ENCODE peak calls at places on chromosomes 4 and X, in six cellular contexts. X is vagina, B is A549, Q is HCT116, L is adrenal gland, N is tibial nerve. H is an unnamed sample.

GRCh38 chrX:136353519-136354095 is 52.8 kb downstream of the ADGRG4 start:
- DNase-seq in B (no peak), L (no peak), Q (peak; percentile 46), X (no peak), N (no peak), H (no peak)

GRCh38 chr4:24802648-24803047 is 7.3 kb downstream of the SOD3 start:
- DNase-seq in B (no peak), Q (no peak), X (peak; percentile 77), N (no peak), L (no peak), H (peak; percentile 77)

GRCh38 chrX:40262641-40263560 is 165.1 kb upstream of the BCOR start:
- DNase-seq in L (peak; percentile 86), X (no peak), B (peak; percentile 33), N (no peak), Q (peak; percentile 7), H (no peak)

GRCh38 chr4:61375316-61375715 is 175.2 kb downstream of the ADGRL3 start:
- DNase-seq in L (no peak), B (no peak), X (no peak), N (no peak), Q (no peak), H (no peak)

GRCh38 chr4:38957239-38957815 is 74.9 kb downstream of the TMEM156 start:
- DNase-seq in B (no peak), Q (no peak), N (no peak), X (no peak), L (no peak), H (no peak)

GRCh38 chrX:31237189-31237588 is 165.3 kb upstream of the FTHL17 start:
- DNase-seq in Q (no peak), L (no peak), X (no peak), B (no peak), N (no peak), H (no peak)

GRCh38 chr4:148998719-148999118 is 556.5 kb upstream of the NR3C2 start:
- DNase-seq in N (no peak), B (peak; percentile 4), X (no peak), Q (peak; percentile 24), L (no peak), H (no peak)

GRCh38 chrX:2389324-2389723 is 111.5 kb downstream of the DHRSX start:
- DNase-seq in B (no peak), Q (no peak), L (no peak), X (no peak), N (no peak), H (no peak)

GRCh38 chr4:24315056-24315455 is 269.3 kb downstream of the DHX15 start:
- DNase-seq in N (no peak), B (no peak), Q (no peak), X (no peak), L (no peak), H (no peak)

GRCh38 chrX:10660171-10660570 is 39.8 kb upstream of the MID1 start:
- DNase-seq in L (no peak), X (no peak), Q (no peak), B (no peak), N (no peak), H (no peak)

GRCh38 chr4:112765317-112765989 is 128.5 kb downstream of the LARP7 start:
- DNase-seq in Q (peak; percentile 43), L (no peak), N (no peak), X (no peak), B (peak; percentile 36), H (no peak)

GRCh38 chr4:19776929-19777328 is 474.8 kb upstream of the SLIT2 start:
- DNase-seq in B (no peak), Q (no peak), L (no peak), N (no peak), X (no peak), H (no peak)

GRCh38 chr4:82371398-82371972 is 2.3 kb downstream of the HNRNPD start:
- DNase-seq in Q (no peak), N (no peak), X (no peak), B (no peak), L (no peak), H (no peak)
- H3K4me1 ChIP-seq in Q (peaks cover 11% of the 10 kb centered on the region), N (peaks cover 34% of the 10 kb centered on the region), X (peaks cover 73% of the 10 kb centered on the region), B (peaks cover 46% of the 10 kb centered on the region), L (peaks cover 71% of the 10 kb centered on the region), H (peaks cover 75% of the 10 kb centered on the region)

DNA sequence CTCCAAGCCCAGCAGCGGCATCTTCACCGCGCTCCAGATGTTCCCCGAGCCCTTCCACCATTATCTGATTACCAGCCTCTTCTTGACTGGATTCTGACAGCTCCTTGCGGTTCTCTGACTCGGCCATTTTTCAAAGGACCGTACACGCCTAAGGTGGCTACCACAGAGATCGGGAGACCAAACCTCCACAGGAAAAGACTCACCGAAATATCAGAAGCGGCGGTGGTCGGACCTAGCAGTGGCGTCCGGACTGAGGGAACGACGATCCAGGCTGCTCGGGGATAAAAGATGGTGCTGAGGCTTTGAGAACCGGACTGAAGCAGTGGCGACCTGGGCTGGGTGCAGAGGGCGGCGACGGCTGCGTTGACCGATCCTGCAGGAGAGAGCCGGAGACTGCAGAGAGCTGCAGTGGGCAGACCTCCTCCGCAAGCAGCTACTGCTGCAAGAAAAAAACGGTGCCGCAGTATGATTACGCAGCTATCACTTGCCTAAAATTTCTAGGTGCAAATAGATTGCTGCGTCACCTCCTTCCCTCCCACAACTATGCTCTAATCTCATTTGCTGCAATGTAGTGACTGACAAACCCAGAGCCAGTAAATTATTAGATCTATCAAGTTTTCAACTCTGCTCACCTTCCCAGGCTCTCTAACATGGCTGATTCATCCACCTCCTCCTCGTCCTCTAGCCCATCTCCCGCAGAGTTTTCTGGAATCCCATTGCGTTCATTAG is at the start of gene NAP1L2:
- DNase-seq in B (peak; percentile 55), Q (no peak), N (no peak), X (no peak), L (peak; percentile 25), H (no peak)
- TF ChIP-seq POLR2A in B (no peak), Q (no peak), N (no peak), X (no peak), L (no peak), H (no peak)

DNA sequence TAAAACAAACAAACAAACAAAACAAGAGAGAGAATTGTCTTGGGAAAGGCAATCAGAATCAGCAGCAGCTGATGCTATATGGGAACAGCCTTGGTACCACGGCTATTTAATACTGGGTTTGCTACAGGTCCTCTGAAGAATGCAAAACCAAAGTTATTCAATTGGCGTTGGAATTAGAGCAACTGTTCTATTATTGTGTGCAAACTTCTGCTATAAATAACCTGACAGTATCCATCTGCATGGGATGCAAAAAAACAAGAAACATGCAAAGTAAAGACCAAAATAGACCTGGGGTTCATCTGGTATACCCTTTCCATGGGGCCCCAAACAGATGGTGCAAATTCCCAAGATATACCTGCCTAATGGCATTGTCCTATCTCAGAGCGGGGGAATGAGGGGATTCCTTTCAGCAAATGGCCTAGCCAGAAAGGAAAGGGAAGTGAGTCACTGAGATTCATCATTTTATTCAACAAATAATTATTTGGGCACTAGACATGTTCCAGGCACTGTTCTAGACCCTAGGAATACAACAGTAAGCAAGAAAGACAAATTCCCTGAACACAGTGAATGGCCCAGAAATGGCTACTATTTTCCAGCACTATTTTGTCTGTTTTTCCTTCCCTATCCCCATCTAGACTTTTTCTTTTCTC is 268.9 kb downstream of the FBXW7 start:
- DNase-seq in N (no peak), Q (no peak), L (no peak), X (no peak), B (no peak), H (peak; percentile 75)
- H3K4me1 ChIP-seq in N (no peaks in the 10 kb centered on the region), Q (no peaks in the 10 kb centered on the region), L (no peaks in the 10 kb centered on the region), X (peaks cover 5% of the 10 kb centered on the region), B (peaks cover 14% of the 10 kb centered on the region), H (no peaks in the 10 kb centered on the region)

DNA sequence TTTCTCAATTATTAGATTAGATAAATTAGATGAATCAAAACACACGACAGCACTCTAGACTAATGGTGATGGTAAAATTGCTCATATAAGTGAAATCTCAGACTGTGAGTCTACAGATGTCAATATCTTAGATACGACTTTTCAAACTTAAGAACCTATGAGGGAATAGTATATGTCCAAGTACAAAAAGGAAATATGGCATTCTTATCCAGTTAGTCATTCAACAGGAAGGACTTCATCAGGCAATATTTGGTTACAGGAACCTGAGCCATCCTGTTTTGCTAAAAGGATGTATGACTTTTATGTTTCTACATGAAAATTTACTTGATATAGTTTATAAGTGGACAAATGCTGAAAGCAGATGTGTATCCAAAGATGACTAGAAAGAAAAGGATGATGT is 107.0 kb downstream of the CT47B1 start:
- DNase-seq in B (no peak), N (no peak), Q (no peak), L (no peak), X (no peak), H (no peak)
- TF ChIP-seq POLR2A in B (no peak), N (no peak), Q (no peak), L (no peak), X (no peak), H (no peak)

GRCh38 chr4:141215972-141216761 is 4.5 kb upstream of the ZNF330 start:
- DNase-seq in N (no peak), L (no peak), X (no peak), Q (no peak), B (no peak), H (no peak)
- H3K4me1 ChIP-seq in N (no peaks in the 10 kb centered on the region), L (no peaks in the 10 kb centered on the region), X (no peaks in the 10 kb centered on the region), Q (peaks cover 2% of the 10 kb centered on the region), B (no peaks in the 10 kb centered on the region), H (peaks cover 34% of the 10 kb centered on the region)